ENCODE peak calls at places on chromosome X, in six cellular contexts. L is lung, Z is cardiac muscle cell, G is neural progenitor cell, O is substantia nigra, C is colonic mucosa. E is an unnamed sample.

GRCh38 chrX:134520860-134521390 is 61.0 kb downstream of the HPRT1 start:
- DNase-seq in L (no peak), Z (peak; percentile 79), G (peak; percentile 64), O (no peak), C (peak; percentile 27), E (no peak)

GRCh38 chrX:64975491-64975890 is 759 bp downstream of the ZC4H2 start:
- DNase-seq in L (no peak), Z (peak; percentile 54), G (peak; percentile 72), O (peak; percentile 0), C (peak; percentile 41), E (no peak)

GRCh38 chrX:124239324-124239723 is 93.1 kb upstream of the TEX13D start:
- DNase-seq in L (no peak), Z (no peak), G (no peak), O (no peak), C (no peak), E (no peak)

GRCh38 chrX:149760965-149761364 is 12.9 kb upstream of the HSFX1 start:
- DNase-seq in L (no peak), Z (no peak), G (no peak), O (no peak), C (no peak), E (no peak)

GRCh38 chrX:120365968-120366367 is 4.1 kb downstream of the ATP1B4 start:
- DNase-seq in L (no peak), Z (peak; percentile 44), G (no peak), O (no peak), C (no peak), E (no peak)

GRCh38 chrX:133542476-133542875 is 127.2 kb upstream of the GPC4 start:
- DNase-seq in L (no peak), Z (no peak), G (no peak), O (no peak), C (no peak), E (no peak)

GRCh38 chrX:54171527-54171926 is 11.5 kb downstream of the FAM120C start:
- DNase-seq in L (no peak), Z (no peak), G (no peak), O (no peak), C (no peak), E (no peak)

GRCh38 chrX:129360175-129360574 is 163.1 kb downstream of the SMARCA1 start:
- DNase-seq in L (no peak), Z (peak; percentile 61), G (peak; percentile 64), O (no peak), C (peak; percentile 45), E (no peak)

GRCh38 chrX:154019061-154019621 is 561 bp downstream of the IRAK1 start:
- DNase-seq in L (no peak), Z (no peak), G (peak; percentile 23), O (no peak), C (no peak), E (no peak)

GRCh38 chrX:65528705-65529340 is 5.8 kb downstream of the LAS1L start:
- DNase-seq in L (peak; percentile 38), Z (peak; percentile 43), G (peak; percentile 50), O (no peak), C (peak; percentile 59), E (no peak)

GRCh38 chrX:132217203-132218073 is 1.8 kb downstream of the RAP2C start:
- DNase-seq in L (peak; percentile 71), Z (peak; percentile 93), G (peak; percentile 77), O (peak; percentile 39), C (peak; percentile 79), E (no peak)

GRCh38 chrX:44913656-44914531 is 40.9 kb downstream of the KDM6A start:
- DNase-seq in L (no peak), Z (no peak), G (no peak), O (no peak), C (no peak), E (no peak)

GRCh38 chrX:133881893-133882292 is 103.5 kb downstream of the GPC3 start:
- DNase-seq in L (no peak), Z (peak; percentile 5), G (peak; percentile 32), O (no peak), C (no peak), E (no peak)

GRCh38 chrX:95678679-95679078 is 1006.0 kb upstream of the DIAPH2 start:
- DNase-seq in L (no peak), Z (no peak), G (no peak), O (no peak), C (no peak), E (no peak)

GRCh38 chrX:16585486-16586370 is 64.2 kb upstream of the S100G start:
- DNase-seq in L (no peak), Z (no peak), G (no peak), O (no peak), C (no peak), E (no peak)

GRCh38 chrX:134460861-134461218 is 875 bp downstream of the HPRT1 start:
- DNase-seq in L (no peak), Z (peak; percentile 31), G (no peak), O (no peak), C (peak; percentile 24), E (peak; percentile 7)

GRCh38 chrX:152601848-152602616 is 35.7 kb upstream of the GABRQ start:
- DNase-seq in L (no peak), Z (no peak), G (peak; percentile 29), O (no peak), C (peak; percentile 18), E (peak; percentile 0)

GRCh38 chrX:71935542-71935941 is 24.9 kb downstream of the NHSL2 start:
- DNase-seq in L (no peak), Z (no peak), G (peak; percentile 77), O (peak; percentile 6), C (no peak), E (no peak)

GRCh38 chrX:20663287-20663686 is 396.6 kb upstream of the RPS6KA3 start:
- DNase-seq in L (no peak), Z (no peak), G (no peak), O (peak; percentile 1), C (no peak), E (no peak)

GRCh38 chrX:26050099-26050498 is 88.0 kb upstream of the MAGEB18 start:
- DNase-seq in L (no peak), Z (no peak), G (no peak), O (no peak), C (no peak), E (no peak)

GRCh38 chrX:1027680-1028079 is 184.8 kb downstream of the CRLF2 start:
- DNase-seq in L (no peak), Z (no peak), G (no peak), O (no peak), C (no peak), E (no peak)

GRCh38 chrX:1027133-1027532 is 185.3 kb downstream of the CRLF2 start:
- DNase-seq in L (no peak), Z (no peak), G (no peak), O (no peak), C (no peak), E (no peak)

GRCh38 chrX:1025413-1025812 is 187.0 kb downstream of the CRLF2 start:
- DNase-seq in L (no peak), Z (no peak), G (no peak), O (no peak), C (no peak), E (no peak)

GRCh38 chrX:1029494-1029893 is 183.0 kb downstream of the CRLF2 start:
- DNase-seq in L (no peak), Z (no peak), G (no peak), O (no peak), C (no peak), E (no peak)

DNA sequence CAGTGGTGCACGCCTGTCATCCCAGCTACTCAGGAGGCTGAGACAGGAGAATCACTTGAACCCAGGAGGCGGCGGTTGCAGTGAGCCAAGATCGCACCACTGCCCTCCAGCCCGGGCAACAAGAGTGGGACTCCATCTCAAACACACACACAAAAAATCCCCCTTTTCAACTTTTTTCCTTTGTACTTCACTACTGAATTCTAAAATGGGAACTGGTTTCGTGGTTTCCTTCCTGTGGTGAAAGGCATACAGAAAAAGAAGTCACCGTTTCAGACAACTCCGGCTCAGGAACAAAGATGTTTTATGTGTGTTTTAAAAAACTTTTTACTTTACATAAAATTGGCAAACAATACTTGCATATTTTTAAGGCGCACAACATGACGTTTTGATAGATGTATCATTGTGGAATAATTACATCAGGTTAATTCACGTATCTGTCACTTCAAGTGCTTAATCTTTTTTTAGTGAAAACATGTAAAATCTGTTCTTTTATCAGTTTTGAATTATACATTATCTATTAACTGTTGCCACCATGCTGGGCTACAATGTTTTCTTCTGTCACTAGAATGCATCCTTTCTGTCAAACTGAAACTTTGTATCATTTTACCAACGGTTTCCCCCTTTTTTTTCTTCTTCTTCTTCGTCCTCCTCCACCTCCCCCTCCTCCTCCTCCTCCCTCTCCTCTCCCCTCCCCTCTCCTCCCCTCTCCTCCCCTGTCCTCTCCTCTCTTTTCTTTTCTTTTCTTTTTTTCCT is 186.0 kb downstream of the CRLF2 start:
- DNase-seq in L (no peak), Z (no peak), G (no peak), O (no peak), C (no peak), E (no peak)
- H3K27ac ChIP-seq in L (no peak overlapping the region), Z (no peak overlapping the region), G (no peak overlapping the region), O (no peak overlapping the region), C (no peak overlapping the region), E (no peak overlapping the region)

GRCh38 chrX:10072786-10073568 is 83.8 kb upstream of the CLCN4 start:
- DNase-seq in L (no peak), Z (no peak), G (no peak), O (peak; percentile 7), C (no peak), E (peak; percentile 11)
- H3K27ac ChIP-seq in L (no peak overlapping the region), Z (no peak overlapping the region), G (no peak overlapping the region), O (peak overlapping the region; percentile 72), C (no peak overlapping the region), E (peak overlapping the region; percentile 83)

GRCh38 chrX:107000013-107000515 is at the start of gene MORC4:
- DNase-seq in L (peak; percentile 84), Z (peak; percentile 94), G (peak; percentile 80), O (peak; percentile 45), C (peak; percentile 79), E (peak; percentile 34)
- H3K27ac ChIP-seq in L (peak within 1 kb of the TSS; percentile 71), Z (no peak within 1 kb of the TSS), G (no peak within 1 kb of the TSS), O (no peak within 1 kb of the TSS), C (no peak within 1 kb of the TSS), E (no peak within 1 kb of the TSS)

GRCh38 chrX:10755477-10756334 is 135.3 kb upstream of the MID1 start:
- DNase-seq in L (no peak), Z (peak; percentile 80), G (peak; percentile 70), O (no peak), C (no peak), E (no peak)

GRCh38 chrX:10761447-10761846 is 141.1 kb upstream of the MID1 start:
- DNase-seq in L (no peak), Z (no peak), G (no peak), O (no peak), C (no peak), E (no peak)

GRCh38 chrX:10759400-10759799 is 139.0 kb upstream of the MID1 start:
- DNase-seq in L (no peak), Z (no peak), G (no peak), O (no peak), C (no peak), E (no peak)

GRCh38 chrX:10754445-10754844 is 134.1 kb upstream of the MID1 start:
- DNase-seq in L (no peak), Z (no peak), G (no peak), O (no peak), C (no peak), E (no peak)

DNA sequence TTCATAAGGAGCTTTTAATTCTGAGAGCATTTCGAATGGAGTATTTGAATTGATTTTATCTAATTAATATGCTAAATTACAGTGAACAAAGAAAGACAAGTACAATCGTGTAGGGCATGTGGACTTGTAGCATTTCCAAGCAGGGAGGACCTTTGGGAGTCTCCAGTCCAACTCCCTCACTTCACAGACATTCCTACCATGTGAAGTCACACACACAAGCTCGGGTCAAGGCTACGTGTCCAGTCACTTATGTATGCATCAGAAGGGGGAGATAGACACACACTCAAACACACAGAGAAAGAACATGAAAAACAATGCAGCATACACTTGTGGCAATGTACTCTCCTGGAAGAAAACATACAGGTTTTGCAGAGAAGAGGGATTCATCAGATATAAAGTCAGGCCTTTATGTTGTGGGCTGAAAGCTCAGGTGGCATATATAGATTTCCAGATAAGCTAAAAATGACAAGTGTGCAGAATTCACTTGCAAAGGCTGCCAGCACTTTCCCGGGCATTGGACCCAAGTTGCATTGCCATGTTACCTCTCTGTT is 136.1 kb upstream of the MID1 start:
- DNase-seq in L (no peak), Z (peak; percentile 61), G (no peak), O (no peak), C (no peak), E (no peak)
- H3K27ac ChIP-seq in L (peak overlapping the region; percentile 26), Z (peak overlapping the region; percentile 97), G (no peak overlapping the region), O (no peak overlapping the region), C (no peak overlapping the region), E (no peak overlapping the region)

E was measured in caudate nucleus.